ENCODE peak calls at places on chromosomes 4 and X, in eight cellular contexts. H is AML-193, M is C1 segment of cervical spinal cord, L is iPS DF 6.9, S is GM04504, T is HuH-7.5, B is SK-N-MC, I is esophagus squamous epithelium. N is an unnamed sample.

GRCh38 chrX:16552546-16552945 is 97.4 kb upstream of the S100G start:
- DNase-seq in H (no peak), M (no peak), L (no peak), S (no peak), T (no peak), B (no peak), I (no peak), N (no peak)

GRCh38 chrX:154121961-154122360 is 22.1 kb upstream of the OPN1LW start:
- DNase-seq in H (no peak), M (no peak), L (no peak), S (no peak), T (no peak), B (no peak), I (no peak), N (no peak)

GRCh38 chrX:110755061-110755460 is 40.6 kb downstream of the CHRDL1 start:
- DNase-seq in H (no peak), M (no peak), L (no peak), S (no peak), T (no peak), B (no peak), I (no peak), N (no peak)

GRCh38 chr4:126807132-126807531 is 825.6 kb upstream of the INTU start:
- DNase-seq in H (no peak), M (no peak), L (no peak), S (peak), T (no peak), B (peak), I (no peak), N (no peak)

GRCh38 chr4:85474356-85474755 is 594 bp upstream of the ARHGAP24 start:
- DNase-seq in H (no peak), M (no peak), L (no peak), S (no peak), T (no peak), B (no peak), I (no peak), N (no peak)

GRCh38 chr4:6963139-6963611 is 53.5 kb downstream of the TBC1D14 start:
- DNase-seq in H (no peak), M (no peak), L (no peak), S (no peak), T (peak), B (no peak), I (no peak), N (no peak)

GRCh38 chr4:16001484-16001858 is 38.5 kb upstream of the FGFBP2 start:
- DNase-seq in H (peak), M (peak), L (peak), S (peak), T (peak), B (no peak), I (no peak), N (no peak)

GRCh38 chr4:134132086-134132783 is 69.4 kb downstream of the PABPC4L start:
- DNase-seq in H (no peak), M (no peak), L (no peak), S (no peak), T (no peak), B (no peak), I (no peak), N (no peak)

GRCh38 chrX:120753413-120754251 is 122.0 kb downstream of the CT47B1 start:
- DNase-seq in H (no peak), M (no peak), L (no peak), S (no peak), T (no peak), B (no peak), I (no peak), N (no peak)

GRCh38 chr4:120694973-120695372 is 227.6 kb downstream of the PRDM5 start:
- DNase-seq in H (no peak), M (no peak), L (no peak), S (peak), T (no peak), B (no peak), I (no peak), N (no peak)

GRCh38 chr4:156799121-156799589 is 172.4 kb downstream of the PDGFC start:
- DNase-seq in H (no peak), M (no peak), L (no peak), S (peak), T (no peak), B (no peak), I (no peak), N (no peak)

GRCh38 chr4:125703443-125703842 is 388.7 kb downstream of the FAT4 start:
- DNase-seq in H (no peak), M (no peak), L (no peak), S (peak), T (no peak), B (peak), I (no peak), N (no peak)

GRCh38 chrX:136584545-136584944 is 52.5 kb downstream of the VGLL1 start:
- DNase-seq in H (no peak), M (no peak), L (no peak), S (no peak), T (no peak), B (no peak), I (no peak), N (no peak)

GRCh38 chr4:34850983-34851382 is 1393.3 kb downstream of the ARAP2 start:
- DNase-seq in H (no peak), M (no peak), L (no peak), S (no peak), T (no peak), B (no peak), I (no peak), N (no peak)

GRCh38 chrX:53483838-53484420 is 49.8 kb upstream of the HSD17B10 start:
- DNase-seq in H (no peak), M (no peak), L (no peak), S (peak), T (no peak), B (no peak), I (no peak), N (no peak)

GRCh38 chrX:149937881-149938426 is 337 bp downstream of the EOLA2 start:
- DNase-seq in H (no peak), M (no peak), L (no peak), S (no peak), T (no peak), B (no peak), I (no peak), N (no peak)

GRCh38 chr4:105978684-105979296 is 83.5 kb downstream of the NPNT start:
- DNase-seq in H (no peak), M (no peak), L (no peak), S (peak), T (no peak), B (no peak), I (no peak), N (no peak)

GRCh38 chr4:3705236-3705987 is 60.8 kb upstream of the ADRA2C start:
- DNase-seq in H (no peak), M (no peak), L (no peak), S (no peak), T (no peak), B (no peak), I (no peak), N (no peak)

N was measured in cerebellar nuclear complex.